ENCODE peak calls at places on chromosome 11, in five cellular contexts. T, Q, G, P and C are unnamed samples.
A peak's percentile ranks its signal among the peaks of the same experiment; 100 is the strongest.

GRCh38 chr11:66008468-66009101 is 3.2 kb upstream of the CST6 start:
- DNase-seq in T (no peak), Q (no peak), G (peak; percentile 49), P (no peak), C (no peak)

GRCh38 chr11:70186420-70186819 is 16.7 kb upstream of the FADD start:
- DNase-seq in T (no peak), Q (no peak), G (no peak), P (no peak), C (no peak)

GRCh38 chr11:117256573-117256972 is 24.1 kb downstream of the RNF214 start:
- DNase-seq in T (peak; percentile 13), Q (no peak), G (no peak), P (no peak), C (no peak)

GRCh38 chr11:66715346-66716085 is 13.5 kb downstream of the SPTBN2 start:
- DNase-seq in T (no peak), Q (no peak), G (no peak), P (no peak), C (no peak)

GRCh38 chr11:76047231-76047630 is 159.1 kb downstream of the WNT11 start:
- DNase-seq in T (peak; percentile 20), Q (no peak), G (no peak), P (no peak), C (no peak)

GRCh38 chr11:77144196-77144853 is 16.3 kb downstream of the MYO7A start:
- DNase-seq in T (no peak), Q (no peak), G (no peak), P (no peak), C (no peak)

GRCh38 chr11:120336641-120337132 is 474 bp downstream of the ARHGEF12 start:
- DNase-seq in T (no peak), Q (peak; percentile 62), G (peak; percentile 45), P (peak; percentile 15), C (peak; percentile 47)

GRCh38 chr11:71221201-71221600 is 31.2 kb downstream of the SHANK2 start:
- DNase-seq in T (no peak), Q (no peak), G (no peak), P (no peak), C (no peak)

GRCh38 chr11:74185695-74186094 is 14.6 kb downstream of the PPME1 start:
- DNase-seq in T (no peak), Q (no peak), G (no peak), P (no peak), C (no peak)

GRCh38 chr11:114162719-114163123 is 103.2 kb downstream of the ZBTB16 start:
- DNase-seq in T (peak; percentile 100), Q (no peak), G (peak; percentile 99), P (no peak), C (no peak)

GRCh38 chr11:84290647-84291046 is 1004.5 kb upstream of the CCDC90B start:
- DNase-seq in T (no peak), Q (no peak), G (no peak), P (no peak), C (no peak)

GRCh38 chr11:20097319-20098221 is 62.7 kb downstream of the DBX1 start:
- DNase-seq in T (peak; percentile 69), Q (no peak), G (no peak), P (no peak), C (no peak)

GRCh38 chr11:119714189-119714588 is 14.8 kb downstream of the NECTIN1 start:
- DNase-seq in T (no peak), Q (no peak), G (no peak), P (no peak), C (no peak)

GRCh38 chr11:73143126-73143838 is 1.2 kb upstream of the FCHSD2 start:
- DNase-seq in T (peak; percentile 49), Q (no peak), G (no peak), P (no peak), C (no peak)

GRCh38 chr11:133509924-133510697 is 22.2 kb downstream of the OPCML start:
- DNase-seq in T (no peak), Q (no peak), G (no peak), P (no peak), C (peak; percentile 75)

GRCh38 chr11:8356731-8357504 is 93.2 kb upstream of the LMO1 start:
- DNase-seq in T (peak; percentile 53), Q (no peak), G (no peak), P (no peak), C (no peak)

GRCh38 chr11:88849368-88849767 is 216.4 kb downstream of the GRM5 start:
- DNase-seq in T (no peak), Q (no peak), G (no peak), P (no peak), C (no peak)

GRCh38 chr11:32819187-32819586 is 10.5 kb upstream of the PRRG4 start:
- DNase-seq in T (no peak), Q (no peak), G (no peak), P (no peak), C (no peak)

GRCh38 chr11:26331911-26332571 is at the start of gene ANO3:
- DNase-seq in T (peak; percentile 89), Q (peak; percentile 22), G (peak; percentile 75), P (peak; percentile 8), C (peak; percentile 97)

GRCh38 chr11:36441610-36442208 is 68.4 kb downstream of the TRAF6 start:
- DNase-seq in T (no peak), Q (peak; percentile 15), G (no peak), P (no peak), C (no peak)

GRCh38 chr11:1943977-1944376 is 3.2 kb upstream of the MRPL23 start:
- DNase-seq in T (peak; percentile 45), Q (no peak), G (peak; percentile 78), P (peak; percentile 6), C (no peak)

GRCh38 chr11:8683115-8683807 is 669 bp downstream of the RPL27A start:
- DNase-seq in T (no peak), Q (peak; percentile 53), G (no peak), P (peak; percentile 47), C (no peak)